ENCODE peak calls at places on chromosomes 7 and 10, in four cellular contexts. O, B, G and T are unnamed samples. For H3K9me3 and H3K4me1, the result is how much of the 10 kb centered on the place peaks cover.

GRCh38 chr7:120360918-120361317 is 87.9 kb downstream of the KCND2 start:
- DNase-seq in O (no peak), B (no peak), G (no peak), T (no peak)

GRCh38 chr10:67864560-67865371 is 19.7 kb upstream of the SIRT1 start:
- DNase-seq in O (no peak), B (no peak), G (no peak), T (no peak)

GRCh38 chr7:35251606-35252310 is 2.1 kb downstream of the TBX20 start:
- DNase-seq in O (no peak), B (no peak), G (no peak), T (no peak)

GRCh38 chr7:124940306-124940705 is 10.7 kb upstream of the POT1 start:
- DNase-seq in O (no peak), B (no peak), G (no peak), T (no peak)

GRCh38 chr7:139321071-139321745 is 19.9 kb upstream of the FMC1 start:
- DNase-seq in O (no peak), B (no peak), G (no peak), T (no peak)

GRCh38 chr7:28081016-28081415 is 99.6 kb downstream of the JAZF1 start:
- DNase-seq in O (no peak), B (no peak), G (no peak), T (no peak)

GRCh38 chr10:8060010-8060703 is 5.7 kb downstream of the GATA3 start:
- DNase-seq in O (no peak), B (no peak), G (no peak), T (no peak)

GRCh38 chr7:159151231-159151630 is 6.6 kb upstream of the VIPR2 start:
- DNase-seq in O (no peak), B (no peak), G (no peak), T (no peak)

GRCh38 chr7:82562716-82563404 is 119.3 kb upstream of the CACNA2D1 start:
- DNase-seq in O (no peak), B (no peak), G (no peak), T (no peak)

GRCh38 chr7:29147821-29148220 is 1.5 kb upstream of the CPVL start:
- DNase-seq in O (no peak), B (peak), G (no peak), T (peak)

GRCh38 chr10:98858525-98858924 is 377.1 kb downstream of the HPSE2 start:
- DNase-seq in O (no peak), B (no peak), G (no peak), T (no peak)

GRCh38 chr10:132654121-132654571 is 116.6 kb downstream of the INPP5A start:
- DNase-seq in O (peak), B (peak), G (no peak), T (peak)

GRCh38 chr10:102450374-102451104 is 804 bp downstream of the C10orf95 start:
- DNase-seq in O (peak), B (peak), G (peak), T (peak)
- TF ChIP-seq CTCF in O (no peak), B (no peak), G (no peak), T (no peak)

GRCh38 chr10:1413823-1414222 is 323.5 kb downstream of the ADARB2 start:
- DNase-seq in O (no peak), B (no peak), G (no peak), T (no peak)
- H3K9me3 ChIP-seq in O (under half), B (under half), G (under half), T (under half)

GRCh38 chr7:106872763-106873162 is 7.7 kb downstream of the PIK3CG start:
- DNase-seq in O (no peak), B (no peak), G (no peak), T (no peak)
- H3K4me1 ChIP-seq in O (under half), B (under half), G (under half), T (under half)

GRCh38 chr10:77927343-77928256 is 1.0 kb upstream of the DLG5 start:
- DNase-seq in O (no peak), B (no peak), G (no peak), T (no peak)

GRCh38 chr10:77925410-77925794 is 1.2 kb downstream of the DLG5 start:
- DNase-seq in O (no peak), B (peak), G (no peak), T (no peak)

GRCh38 chr10:77926566-77927342 is at the start of gene DLG5:
- DNase-seq in O (peak), B (peak), G (peak), T (peak)

GRCh38 chr10:77922551-77923179 is 3.9 kb downstream of the DLG5 start:
- DNase-seq in O (no peak), B (no peak), G (no peak), T (no peak)

GRCh38 chr10:77925795-77926565 is 575 bp downstream of the DLG5 start:
- DNase-seq in O (peak), B (peak), G (peak), T (peak)
- TF ChIP-seq CTCF in O (no peak), B (no peak), G (no peak), T (no peak)

DNA sequence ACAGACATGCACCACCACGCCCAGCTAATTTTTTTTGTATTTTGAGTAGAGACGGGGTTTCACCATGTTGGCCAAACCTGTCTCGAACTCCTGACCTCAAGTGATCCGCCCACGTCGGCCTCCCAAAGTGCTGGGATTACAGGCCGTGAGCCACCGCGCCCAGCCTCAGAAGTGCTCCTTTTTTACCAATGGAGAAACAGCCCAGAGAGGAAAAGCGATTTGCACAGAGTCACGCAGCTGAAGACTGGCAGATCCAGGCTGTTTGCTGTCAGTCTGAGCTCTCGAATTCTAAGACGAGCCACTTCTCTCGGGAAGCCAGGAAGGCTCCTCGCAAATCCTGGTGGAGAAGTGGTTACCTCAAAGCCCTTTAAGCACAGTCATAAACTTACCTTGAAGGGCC is 57.4 kb upstream of the SDK1 start:
- DNase-seq in O (no peak), B (no peak), G (no peak), T (no peak)
- H3K9me3 ChIP-seq in O (under half), B (under half), G (under half), T (under half)

DNA sequence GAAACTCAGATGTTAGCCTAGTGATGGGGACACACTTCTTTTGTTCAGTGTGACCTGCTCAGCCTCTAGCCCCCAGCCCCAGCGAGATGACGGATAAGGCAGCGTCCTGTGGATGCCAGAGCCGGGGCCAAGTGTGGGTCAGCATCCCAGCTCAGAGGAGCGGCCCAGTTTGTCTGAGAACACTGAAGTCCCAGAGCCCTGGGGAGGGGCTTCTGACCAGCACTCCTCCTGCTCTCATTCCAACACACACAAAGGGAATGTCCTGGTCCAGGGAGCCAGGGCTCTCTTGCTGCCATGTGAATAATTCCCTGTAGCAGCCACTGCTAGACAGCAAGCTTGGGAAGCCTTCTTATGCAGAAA is 4.5 kb upstream of the ATP6V0E2 start:
- DNase-seq in O (no peak), B (no peak), G (peak), T (no peak)
- H3K4me1 ChIP-seq in O (under half), B (under half), G (under half), T (under half)

GRCh38 chr7:115217373-115217772 is 295.5 kb downstream of the MDFIC start:
- DNase-seq in O (no peak), B (no peak), G (no peak), T (no peak)
- TF ChIP-seq CTCF in O (no peak), B (no peak), G (peak), T (no peak)

GRCh38 chr7:63028376-63029206 is 970.1 kb upstream of the ZNF722 start:
- DNase-seq in O (no peak), B (no peak), G (no peak), T (no peak)

GRCh38 chr7:63023182-63023787 is 975.4 kb upstream of the ZNF722 start:
- DNase-seq in O (no peak), B (no peak), G (no peak), T (no peak)

GRCh38 chr7:63027075-63027474 is 971.6 kb upstream of the ZNF722 start:
- DNase-seq in O (no peak), B (no peak), G (no peak), T (no peak)

GRCh38 chr7:63025815-63026214 is 972.8 kb upstream of the ZNF722 start:
- DNase-seq in O (no peak), B (no peak), G (no peak), T (no peak)

DNA sequence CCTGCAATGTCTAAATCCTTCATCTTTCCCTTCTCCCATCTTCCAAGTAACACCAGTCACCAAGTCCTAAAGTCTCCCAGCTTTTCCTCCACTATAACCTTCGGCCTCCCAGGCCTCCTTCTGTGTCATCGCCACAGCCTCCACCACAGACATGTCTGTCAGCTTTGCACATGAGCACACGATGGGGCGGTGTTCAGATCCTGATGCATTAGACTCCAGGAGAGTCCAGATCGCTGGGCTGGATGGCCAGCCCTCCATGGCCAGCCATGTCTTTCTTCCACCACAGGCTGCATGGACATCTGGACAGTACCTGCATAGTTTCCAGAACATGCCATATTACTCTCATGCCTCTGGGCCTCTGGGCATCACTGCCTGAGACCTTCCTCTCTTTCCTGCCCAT is 974.2 kb upstream of the ZNF722 start:
- DNase-seq in O (no peak), B (no peak), G (no peak), T (no peak)
- H3K9me3 ChIP-seq in O (under half), B (under half), G (under half), T (half or more)

DNA sequence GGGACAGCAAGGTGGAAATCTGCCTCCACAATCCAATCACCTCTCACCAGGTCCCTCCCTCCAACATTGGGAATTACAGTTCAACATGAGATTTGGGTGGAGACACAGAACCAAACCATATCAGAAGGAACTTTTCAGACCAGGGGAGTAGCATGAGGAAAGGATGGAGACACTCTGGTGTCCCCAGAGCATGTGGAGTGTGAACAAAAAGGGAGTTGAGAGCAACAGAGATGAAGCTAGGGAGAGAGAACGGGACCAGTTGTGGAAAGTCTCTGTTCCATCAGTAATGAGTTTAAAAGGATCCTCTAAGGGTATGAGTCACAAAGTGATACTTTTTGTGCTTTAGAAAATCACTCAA is 382.0 kb downstream of the SFMBT2 start:
- DNase-seq in O (no peak), B (no peak), G (no peak), T (no peak)
- H3K4me1 ChIP-seq in O (under half), B (under half), G (under half), T (under half)